ENCODE peak calls at places on chromosomes 2 and 18, in four cellular contexts. Y is tibial artery, N is fibroblast of the conjunctiva, Z is substantia nigra. S is an unnamed sample.

GRCh38 chr2:74894261-74895030 is 60.5 kb downstream of the HK2 start:
- DNase-seq in N (peak), Y (no peak), Z (no peak), S (no peak)

GRCh38 chr18:28120811-28121210 is 56.1 kb downstream of the CDH2 start:
- DNase-seq in Z (no peak), N (no peak), Y (no peak), S (no peak)

GRCh38 chr18:61965306-61965705 is 72.5 kb upstream of the RNF152 start:
- DNase-seq in Y (no peak), N (no peak), Z (no peak), S (no peak)

GRCh38 chr2:173191601-173192000 is 116.0 kb downstream of the MAP3K20 start:
- DNase-seq in N (no peak), Z (no peak), Y (no peak), S (no peak)

GRCh38 chr2:232504438-232504837 is 15.8 kb upstream of the PRSS56 start:
- DNase-seq in Y (no peak), Z (no peak), N (no peak), S (no peak)

GRCh38 chr2:205696541-205697441 is 14.5 kb downstream of the NRP2 start:
- DNase-seq in Z (peak), N (no peak), Y (no peak), S (no peak)

GRCh38 chr2:148527488-148528340 is 116.8 kb upstream of the EPC2 start:
- DNase-seq in Z (no peak), Y (no peak), N (no peak), S (no peak)

GRCh38 chr2:29786361-29786760 is 135.0 kb downstream of the ALK start:
- DNase-seq in N (no peak), Y (no peak), Z (no peak), S (no peak)

GRCh38 chr18:64405161-64405560 is 256.3 kb upstream of the LINC00305 start:
- DNase-seq in Y (no peak), Z (no peak), N (no peak), S (no peak)

GRCh38 chr18:45900623-45901022 is 66.5 kb downstream of the EPG5 start:
- DNase-seq in N (no peak), Z (no peak), Y (no peak), S (no peak)

GRCh38 chr2:141348481-141348880 is 782.3 kb downstream of the LRP1B start:
- DNase-seq in Y (no peak), N (peak), Z (no peak), S (no peak)

GRCh38 chr2:26521054-26521912 is 43.4 kb upstream of the OTOF start:
- DNase-seq in Y (no peak), Z (no peak), N (no peak), S (no peak)

GRCh38 chr18:11986061-11986460 is 4.8 kb downstream of the IMPA2 start:
- DNase-seq in Z (no peak), N (no peak), Y (no peak), S (no peak)

GRCh38 chr18:11309172-11309571 is 159.8 kb upstream of the PIEZO2 start:
- DNase-seq in Y (no peak), Z (no peak), N (no peak), S (no peak)

GRCh38 chr18:8177330-8178016 is 431.8 kb upstream of the RAB12 start:
- DNase-seq in Y (no peak), N (peak), Z (no peak), S (peak)

GRCh38 chr18:48781041-48781989 is 169.4 kb downstream of the SMAD7 start:
- DNase-seq in N (no peak), Z (peak), Y (peak), S (peak)

S was measured in heart right ventricle.